ENCODE peak calls at places on chromosomes 12 and 14, in six cellular contexts. N is mucosa of descending colon, P is AG08396, B is DMS 273 treated with DMSO at 0.1 percent for 48 hours, X is DMS153, D is neuronal stem cell. J is an unnamed sample.

GRCh38 chr12:123858176-123858575 is 96.1 kb downstream of the DNAH10 start:
- DNase-seq in D (no peak), B (no peak), N (no peak), P (no peak), X (no peak), J (no peak)

GRCh38 chr12:25372002-25372401 is 121.3 kb upstream of the KRAS start:
- DNase-seq in X (no peak), B (no peak), D (no peak), P (no peak), N (no peak), J (no peak)

GRCh38 chr12:132014092-132014914 is 64.6 kb downstream of the EP400 start:
- DNase-seq in B (no peak), D (no peak), X (no peak), N (no peak), P (peak; percentile 61), J (no peak)

GRCh38 chr12:90940872-90941499 is 14.0 kb downstream of the CCER1 start:
- DNase-seq in D (peak; percentile 24), N (no peak), P (peak; percentile 32), B (peak; percentile 17), X (no peak), J (no peak)

GRCh38 chr14:23183076-23183475 is 384 bp downstream of the SLC7A8 start:
- DNase-seq in B (no peak), P (no peak), D (no peak), X (no peak), N (no peak), J (no peak)

GRCh38 chr12:2924019-2924418 is 33.3 kb downstream of the TULP3 start:
- DNase-seq in B (no peak), P (peak; percentile 31), N (no peak), D (no peak), X (no peak), J (no peak)

GRCh38 chr14:41668346-41668745 is 61.7 kb downstream of the LRFN5 start:
- DNase-seq in D (no peak), N (no peak), X (no peak), P (no peak), B (peak; percentile 67), J (no peak)

GRCh38 chr14:23301969-23302289 is 730 bp downstream of the PPP1R3E start:
- DNase-seq in N (no peak), X (no peak), B (no peak), P (no peak), D (no peak), J (no peak)

GRCh38 chr14:80055912-80056801 is 155.1 kb downstream of the DIO2 start:
- DNase-seq in B (peak; percentile 21), P (peak; percentile 60), X (no peak), D (peak; percentile 44), N (peak; percentile 25), J (no peak)

J was measured in GM12891.